ENCODE peak calls at places on chromosomes 11 and 22, in six cellular contexts. U, Z, D, R, H and F are unnamed samples.

GRCh38 chr11:134475951-134476350 is 63.9 kb upstream of the B3GAT1 start:
- DNase-seq in U (no peak), Z (no peak), D (no peak), R (no peak), H (no peak), F (no peak)

GRCh38 chr11:84922212-84922805 is 704.8 kb downstream of the DLG2 start:
- DNase-seq in U (no peak), Z (no peak), D (no peak), R (no peak), H (no peak), F (no peak)

GRCh38 chr11:111387318-111387863 is 8.3 kb upstream of the POU2AF1 start:
- DNase-seq in U (no peak), Z (no peak), D (no peak), R (no peak), H (no peak), F (no peak)

GRCh38 chr11:69854719-69855118 is 35.5 kb upstream of the FGF3 start:
- DNase-seq in U (peak; percentile 94), Z (peak; percentile 33), D (no peak), R (no peak), H (no peak), F (no peak)

GRCh38 chr22:29253561-29254282 is 14.1 kb downstream of the RHBDD3 start:
- DNase-seq in U (peak; percentile 56), Z (no peak), D (no peak), R (no peak), H (no peak), F (no peak)

GRCh38 chr11:66720223-66720898 is 8.7 kb downstream of the SPTBN2 start:
- DNase-seq in U (peak; percentile 97), Z (peak; percentile 97), D (peak; percentile 86), R (peak; percentile 84), H (peak; percentile 59), F (peak; percentile 18)

GRCh38 chr22:35972559-35972958 is 56.1 kb downstream of the RBFOX2 start:
- DNase-seq in U (no peak), Z (no peak), D (no peak), R (no peak), H (no peak), F (no peak)

GRCh38 chr11:131465746-131466145 is 95.3 kb downstream of the NTM start:
- DNase-seq in U (no peak), Z (no peak), D (no peak), R (peak; percentile 78), H (peak; percentile 57), F (peak; percentile 32)

GRCh38 chr22:46229701-46230100 is 20.4 kb downstream of the CDPF1 start:
- DNase-seq in U (no peak), Z (no peak), D (no peak), R (no peak), H (no peak), F (no peak)

GRCh38 chr22:37329239-37330140 is 47.2 kb downstream of the CYTH4 start:
- DNase-seq in U (peak; percentile 84), Z (no peak), D (no peak), R (no peak), H (no peak), F (no peak)

GRCh38 chr22:37331811-37332536 is 49.7 kb downstream of the CYTH4 start:
- DNase-seq in U (no peak), Z (peak; percentile 52), D (no peak), R (no peak), H (no peak), F (no peak)

GRCh38 chr22:37328017-37328416 is 45.7 kb downstream of the CYTH4 start:
- DNase-seq in U (peak; percentile 97), Z (peak; percentile 73), D (no peak), R (no peak), H (no peak), F (no peak)

GRCh38 chr22:37331034-37331428 is 48.7 kb downstream of the CYTH4 start:
- DNase-seq in U (no peak), Z (peak; percentile 63), D (no peak), R (no peak), H (no peak), F (no peak)

DNA sequence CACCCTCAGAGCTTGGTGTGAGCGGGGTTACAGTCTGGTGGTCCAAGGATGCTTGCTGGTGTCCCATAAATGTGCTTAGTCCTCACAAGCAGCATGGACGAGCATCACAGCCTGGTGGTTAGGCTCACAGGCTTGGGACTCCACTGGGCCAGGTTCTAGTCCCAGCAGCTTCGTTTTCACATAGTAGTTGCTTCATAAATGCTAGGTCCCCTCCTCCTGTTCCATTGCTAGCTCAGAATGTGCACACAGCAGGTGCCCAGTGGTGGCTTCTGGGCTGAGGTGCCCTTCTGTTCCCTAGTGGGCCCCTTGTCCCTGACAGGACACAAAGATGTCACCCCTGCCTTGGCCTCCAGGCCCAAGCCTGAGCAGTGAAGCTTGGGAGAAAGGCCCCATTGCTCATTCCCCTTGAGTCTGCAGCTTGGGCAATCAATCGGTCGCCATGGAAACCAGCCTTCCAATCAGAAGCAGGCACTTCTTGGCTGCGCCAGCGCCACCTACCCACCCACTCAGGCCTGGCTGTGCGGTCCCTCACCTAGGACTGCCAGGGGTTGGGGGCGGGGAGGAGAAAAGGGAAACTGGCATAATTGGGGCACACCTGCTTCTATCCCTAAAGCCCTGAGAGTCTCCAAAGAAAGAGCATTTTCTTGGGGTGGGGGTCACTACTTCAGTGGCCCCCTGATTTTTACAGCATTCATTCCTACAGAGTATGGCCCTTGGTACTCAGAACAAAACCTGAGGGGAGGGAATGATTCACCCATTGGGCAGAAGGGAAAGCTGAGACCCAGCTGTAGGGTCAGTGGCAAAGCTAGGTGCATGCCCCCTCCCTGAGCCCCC is 48.1 kb downstream of the CYTH4 start:
- DNase-seq in U (peak; percentile 94), Z (peak; percentile 92), D (peak; percentile 45), R (peak; percentile 91), H (peak; percentile 74), F (peak; percentile 81)
- TF ChIP-seq CTCF in U (peak; percentile 72), Z (peak; percentile 51), D (peak; percentile 23), R (no peak), H (no peak), F (peak; percentile 36)

GRCh38 chr22:31972180-31972579 is 27.8 kb downstream of the YWHAH start:
- DNase-seq in U (no peak), Z (no peak), D (no peak), R (no peak), H (no peak), F (no peak)

GRCh38 chr22:31970490-31971444 is 26.4 kb downstream of the YWHAH start:
- DNase-seq in U (peak; percentile 68), Z (peak; percentile 96), D (peak; percentile 27), R (peak; percentile 93), H (peak; percentile 99), F (peak; percentile 97)

GRCh38 chr22:31968022-31968421 is 23.7 kb downstream of the YWHAH start:
- DNase-seq in U (no peak), Z (no peak), D (no peak), R (no peak), H (no peak), F (no peak)

GRCh38 chr22:31973739-31974138 is 29.4 kb downstream of the YWHAH start:
- DNase-seq in U (no peak), Z (peak; percentile 27), D (no peak), R (no peak), H (no peak), F (no peak)

DNA sequence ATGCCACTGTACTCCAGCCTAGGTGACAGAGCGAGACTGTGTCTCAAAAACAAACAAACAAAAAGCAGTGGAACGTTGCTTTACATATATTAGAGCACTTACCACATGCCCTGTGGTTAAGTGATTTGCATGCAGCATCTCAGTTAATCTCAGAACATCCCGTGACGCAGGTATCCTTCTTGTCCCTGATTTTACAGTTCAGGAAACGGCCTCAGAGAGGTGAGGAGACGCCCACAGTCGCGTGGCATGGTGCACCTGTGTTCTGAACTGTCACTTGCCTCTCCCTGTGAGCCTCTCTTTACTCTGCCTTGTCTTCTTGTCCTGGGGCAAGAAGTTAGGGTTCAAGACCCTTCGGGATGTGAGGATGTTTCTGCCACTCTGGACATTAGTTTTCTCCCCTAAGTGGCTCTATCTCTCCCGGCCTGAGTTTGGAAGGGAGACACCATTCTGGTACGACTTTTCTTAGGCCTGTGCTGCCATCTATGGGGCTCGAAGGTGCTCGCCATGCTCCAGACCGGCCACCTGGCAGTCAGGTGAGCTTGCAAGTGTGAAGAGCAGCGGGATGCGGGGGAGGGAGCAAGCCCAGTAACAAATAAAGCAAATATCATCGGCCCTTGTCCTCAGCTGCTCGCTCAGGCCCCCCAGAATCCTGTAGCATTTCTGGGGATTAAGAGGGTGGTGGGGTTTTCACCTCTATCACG is 25.6 kb downstream of the YWHAH start:
- DNase-seq in U (peak; percentile 81), Z (peak; percentile 87), D (peak; percentile 42), R (peak; percentile 87), H (peak; percentile 63), F (peak; percentile 30)
- TF ChIP-seq CTCF in U (peak; percentile 66), Z (no peak), D (peak; percentile 71), R (no peak), H (no peak), F (peak; percentile 61)

GRCh38 chr22:37768273-37768672 is 39.5 kb upstream of the GCAT start:
- DNase-seq in U (no peak), Z (no peak), D (no peak), R (peak; percentile 54), H (no peak), F (no peak)
- TF ChIP-seq CTCF in U (peak; percentile 63), Z (peak; percentile 29), D (peak; percentile 53), R (peak; percentile 47), H (peak; percentile 57), F (peak; percentile 46)

GRCh38 chr11:32949739-32950138 is 57.1 kb downstream of the QSER1 start:
- DNase-seq in U (no peak), Z (no peak), D (no peak), R (no peak), H (no peak), F (no peak)
- TF ChIP-seq CTCF in U (no peak), Z (no peak), D (no peak), R (no peak), H (no peak), F (no peak)

GRCh38 chr11:120102862-120103118 is 35.1 kb downstream of the TRIM29 start:
- DNase-seq in U (no peak), Z (no peak), D (no peak), R (no peak), H (no peak), F (no peak)

GRCh38 chr11:120106354-120106753 is 31.6 kb downstream of the TRIM29 start:
- DNase-seq in U (no peak), Z (no peak), D (no peak), R (no peak), H (no peak), F (no peak)

GRCh38 chr11:120104041-120104440 is 33.9 kb downstream of the TRIM29 start:
- DNase-seq in U (no peak), Z (no peak), D (no peak), R (no peak), H (no peak), F (no peak)

GRCh38 chr11:120108154-120108784 is 29.6 kb downstream of the TRIM29 start:
- DNase-seq in U (peak; percentile 61), Z (peak; percentile 75), D (peak; percentile 65), R (peak; percentile 86), H (peak; percentile 86), F (peak; percentile 85)

DNA sequence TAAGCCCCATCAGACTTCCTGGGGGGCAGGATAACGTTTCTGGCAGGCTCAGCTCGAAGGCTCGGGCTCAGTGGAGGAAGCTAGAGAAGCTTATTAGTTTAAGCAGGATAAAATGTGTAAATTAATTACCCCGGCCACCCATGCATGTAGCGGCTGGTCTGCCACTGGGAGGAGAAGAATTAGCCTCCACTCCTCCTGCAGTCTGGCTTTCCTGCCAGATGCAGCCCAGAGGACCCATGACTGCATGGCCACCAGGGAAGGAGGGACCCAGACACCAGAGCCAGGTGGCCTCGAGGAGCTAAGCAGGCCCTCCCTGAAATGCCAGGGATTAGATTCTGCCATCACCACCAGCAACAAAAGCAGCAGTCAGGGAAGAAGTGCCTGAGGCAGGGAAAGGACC is 32.3 kb downstream of the TRIM29 start:
- DNase-seq in U (no peak), Z (no peak), D (no peak), R (no peak), H (no peak), F (no peak)
- TF ChIP-seq CTCF in U (no peak), Z (no peak), D (no peak), R (no peak), H (no peak), F (no peak)